ENCODE peak calls at places on chromosomes 13 and 19, in six cellular contexts. R, M, F, C, Q and P are unnamed samples.

GRCh38 chr19:41299755-41300089 is 10.2 kb upstream of the CCDC97 start:
- DNase-seq in R (peak), Q (no peak), F (peak), M (no peak), C (no peak), P (no peak)

GRCh38 chr13:110758195-110758594 is 44.7 kb downstream of the ING1 start:
- DNase-seq in Q (no peak), C (no peak), R (no peak), F (no peak), M (peak), P (no peak)

GRCh38 chr19:5961969-5962945 is 15.7 kb downstream of the RANBP3 start:
- DNase-seq in C (peak), F (no peak), Q (no peak), M (no peak), R (peak), P (no peak)

GRCh38 chr19:55146078-55146647 is 2.8 kb downstream of the TNNT1 start:
- DNase-seq in M (no peak), Q (no peak), F (no peak), R (no peak), C (peak), P (no peak)

GRCh38 chr19:14497347-14497921 is 1.5 kb upstream of the GIPC1 start:
- DNase-seq in C (no peak), M (no peak), Q (no peak), F (no peak), R (no peak), P (no peak)

GRCh38 chr13:111065698-111066097 is 49.4 kb upstream of the ARHGEF7 start:
- DNase-seq in F (no peak), M (no peak), R (no peak), C (no peak), Q (no peak), P (no peak)

GRCh38 chr13:111627596-111627995 is 307.2 kb downstream of the TEX29 start:
- DNase-seq in Q (no peak), C (no peak), R (no peak), M (no peak), F (no peak), P (no peak)

GRCh38 chr13:46354143-46355087 is 32.6 kb downstream of the RUBCNL start:
- DNase-seq in C (peak), F (peak), R (no peak), Q (no peak), M (peak), P (peak)

GRCh38 chr19:14023404-14024235 is 4.3 kb upstream of the RLN3 start:
- DNase-seq in F (no peak), M (no peak), Q (peak), C (peak), R (no peak), P (no peak)

GRCh38 chr19:533485-534058 is 2.0 kb downstream of the CDC34 start:
- DNase-seq in R (no peak), C (no peak), F (no peak), Q (no peak), M (no peak), P (no peak)

GRCh38 chr13:111940892-111941291 is 126.1 kb upstream of the SOX1 start:
- DNase-seq in R (peak), F (no peak), C (no peak), M (no peak), Q (no peak), P (no peak)

GRCh38 chr13:67136157-67136556 is 94.0 kb downstream of the PCDH9 start:
- DNase-seq in R (no peak), M (no peak), Q (no peak), F (no peak), C (no peak), P (no peak)

GRCh38 chr19:38273499-38273898 is 9.1 kb downstream of the SPINT2 start:
- DNase-seq in C (no peak), R (no peak), M (no peak), F (no peak), Q (no peak), P (no peak)